ENCODE peak calls at places on chromosomes 4 and X, in nine cellular contexts. V, M, D, B, Y, R, Q, G and K are unnamed samples.

GRCh38 chr4:158873795-158874359 is 105.1 kb downstream of the FNIP2 start:
- DNase-seq in V (peak), M (no peak), D (no peak), B (no peak), Y (peak), R (peak), Q (no peak), G (no peak), K (peak)

GRCh38 chr4:29708473-29708872 is 1011.7 kb upstream of the PCDH7 start:
- DNase-seq in V (peak), M (no peak), D (no peak), B (no peak), Y (no peak), R (no peak), Q (no peak), G (no peak), K (peak)

GRCh38 chr4:150209140-150209829 is 131.0 kb downstream of the DCLK2 start:
- DNase-seq in V (peak), M (no peak), D (peak), B (peak), Y (no peak), R (no peak), Q (peak), G (peak), K (peak)

GRCh38 chrX:10485331-10485730 is 135.1 kb downstream of the MID1 start:
- DNase-seq in V (no peak), M (no peak), D (no peak), B (no peak), Y (no peak), R (no peak), Q (no peak), G (no peak), K (peak)

GRCh38 chrX:22800360-22800759 is 199.4 kb upstream of the DDX53 start:
- DNase-seq in V (peak), M (no peak), D (no peak), B (no peak), Y (peak), R (peak), Q (no peak), G (no peak), K (peak)

GRCh38 chr4:2750719-2751605 is 5.2 kb downstream of the TNIP2 start:
- DNase-seq in V (no peak), M (no peak), D (peak), B (no peak), Y (no peak), R (no peak), Q (no peak), G (no peak), K (no peak)

GRCh38 chr4:1993169-1993516 is 15.6 kb downstream of the NELFA start:
- DNase-seq in V (no peak), M (no peak), D (no peak), B (no peak), Y (no peak), R (no peak), Q (no peak), G (no peak), K (no peak)

GRCh38 chr4:1797861-1798529 is 4.9 kb downstream of the FGFR3 start:
- DNase-seq in V (no peak), M (no peak), D (no peak), B (no peak), Y (no peak), R (no peak), Q (no peak), G (no peak), K (no peak)

GRCh38 chrX:121851033-121851432 is 803.6 kb downstream of the GLUD2 start:
- DNase-seq in V (no peak), M (peak), D (no peak), B (no peak), Y (no peak), R (no peak), Q (no peak), G (no peak), K (peak)

GRCh38 chr4:55008166-55009056 is 117.0 kb downstream of the KDR start:
- DNase-seq in V (no peak), M (no peak), D (no peak), B (no peak), Y (no peak), R (no peak), Q (peak), G (no peak), K (no peak)

GRCh38 chr4:8906991-8907595 is 35.5 kb upstream of the HMX1 start:
- DNase-seq in V (no peak), M (no peak), D (peak), B (no peak), Y (no peak), R (no peak), Q (no peak), G (no peak), K (no peak)

GRCh38 chr4:16227462-16227868 is 1.2 kb upstream of the TAPT1 start:
- DNase-seq in V (no peak), M (no peak), D (peak), B (peak), Y (no peak), R (no peak), Q (no peak), G (no peak), K (peak)

GRCh38 chr4:122898370-122899150 is 23.8 kb downstream of the NUDT6 start:
- DNase-seq in V (peak), M (no peak), D (no peak), B (no peak), Y (no peak), R (peak), Q (no peak), G (no peak), K (peak)

GRCh38 chr4:35993606-35994005 is 250.7 kb downstream of the ARAP2 start:
- DNase-seq in V (no peak), M (no peak), D (no peak), B (no peak), Y (no peak), R (no peak), Q (no peak), G (no peak), K (no peak)

GRCh38 chr4:37917388-37917787 is 26.5 kb downstream of the TBC1D1 start:
- DNase-seq in V (no peak), M (no peak), D (peak), B (no peak), Y (no peak), R (no peak), Q (no peak), G (no peak), K (no peak)

GRCh38 chr4:76867880-76868655 is 29.9 kb downstream of the SOWAHB start:
- DNase-seq in V (no peak), M (no peak), D (no peak), B (no peak), Y (no peak), R (no peak), Q (no peak), G (no peak), K (no peak)

GRCh38 chrX:33183366-33183765 is 28.0 kb downstream of the DMD start:
- DNase-seq in V (no peak), M (no peak), D (peak), B (peak), Y (no peak), R (peak), Q (no peak), G (no peak), K (no peak)

GRCh38 chr4:81314196-81314896 is 99.3 kb upstream of the PRKG2 start:
- DNase-seq in V (no peak), M (no peak), D (peak), B (peak), Y (peak), R (peak), Q (no peak), G (no peak), K (peak)

GRCh38 chrX:118025193-118025592 is 91.4 kb downstream of the KLHL13 start:
- DNase-seq in V (no peak), M (no peak), D (no peak), B (no peak), Y (no peak), R (peak), Q (no peak), G (no peak), K (no peak)